ENCODE peak calls at places on chromosomes 6 and 20, in five cellular contexts. O is omental fat pad, S is ecto neural progenitor cell, N is mesothelial cell of epicardium, D is anterior cingulate cortex. U is an unnamed sample.

GRCh38 chr6:137647762-137648412 is 153.7 kb upstream of the OLIG3 start:
- DNase-seq in O (no peak), S (no peak), N (no peak), D (no peak), U (no peak)

GRCh38 chr6:164612731-164613130 is 696.7 kb downstream of the C6orf118 start:
- DNase-seq in O (no peak), S (no peak), N (no peak), D (no peak), U (no peak)

GRCh38 chr6:162153120-162153519 is 574.4 kb downstream of the PRKN start:
- DNase-seq in O (no peak), S (no peak), N (no peak), D (no peak), U (no peak)

GRCh38 chr6:139588734-139589418 is 214.4 kb upstream of the CITED2 start:
- DNase-seq in O (no peak), S (no peak), N (no peak), D (no peak), U (no peak)

GRCh38 chr20:47315339-47315662 is 41.2 kb downstream of the ZMYND8 start:
- DNase-seq in O (no peak), S (no peak), N (no peak), D (no peak), U (no peak)

GRCh38 chr6:22664968-22665367 is 95.6 kb downstream of the HDGFL1 start:
- DNase-seq in O (no peak), S (no peak), N (no peak), D (no peak), U (no peak)

GRCh38 chr20:53654932-53655674 is 61.5 kb upstream of the ZNF217 start:
- DNase-seq in O (no peak), S (no peak), N (no peak), D (no peak), U (no peak)

GRCh38 chr20:42190084-42190483 is 571.9 kb upstream of the CHD6 start:
- DNase-seq in O (no peak), S (no peak), N (no peak), D (no peak), U (no peak)

GRCh38 chr20:50187403-50188051 is 3.1 kb upstream of the CEBPB start:
- DNase-seq in O (no peak), S (no peak), N (no peak), D (no peak), U (no peak)

GRCh38 chr20:25223179-25223661 is 24.7 kb upstream of the PYGB start:
- DNase-seq in O (no peak), S (peak; percentile 60), N (no peak), D (no peak), U (no peak)

GRCh38 chr6:112934433-112935327 is 587.5 kb downstream of the RFPL4B start:
- DNase-seq in O (no peak), S (no peak), N (no peak), D (no peak), U (no peak)

GRCh38 chr6:113122060-113122459 is 735.1 kb upstream of the MARCKS start:
- DNase-seq in O (no peak), S (no peak), N (no peak), D (no peak), U (no peak)

GRCh38 chr6:37174515-37175331 is 4.8 kb downstream of the PIM1 start:
- DNase-seq in O (no peak), S (no peak), N (no peak), D (no peak), U (no peak)